ENCODE peak calls at places on chromosomes 6 and 20, in nine cellular contexts. U is heart left ventricle, Y is breast epithelium, M is tibial nerve, V is adrenal gland, W is transverse colon, L is prostate gland, R is A549, C is spleen. S is an unnamed sample.

GRCh38 chr6:45791600-45792168 is 224.0 kb downstream of the CLIC5 start:
- DNase-seq in V (no peak), W (no peak), C (no peak), Y (no peak), R (no peak), U (peak; percentile 24), M (no peak), L (no peak), S (no peak)

GRCh38 chr6:83685481-83685880 is 23.4 kb downstream of the SNAP91 start:
- DNase-seq in R (no peak), M (no peak), Y (no peak), V (no peak), L (no peak), W (no peak), C (no peak), U (no peak), S (no peak)

GRCh38 chr6:155265843-155266535 is 2.2 kb downstream of the CLDN20 start:
- DNase-seq in M (no peak), U (no peak), C (no peak), L (no peak), W (no peak), Y (no peak), R (no peak), V (no peak), S (no peak)

GRCh38 chr6:148367418-148368024 is 24.9 kb downstream of the SASH1 start:
- DNase-seq in L (peak; percentile 24), Y (peak; percentile 73), R (no peak), V (peak; percentile 62), M (peak; percentile 65), C (no peak), U (peak; percentile 75), W (no peak), S (peak; percentile 76)

GRCh38 chr6:168035098-168035660 is 37.7 kb downstream of the KIF25 start:
- DNase-seq in V (peak; percentile 56), U (peak; percentile 85), C (peak; percentile 81), R (peak; percentile 69), W (peak; percentile 59), Y (no peak), M (no peak), L (peak; percentile 24), S (no peak)

GRCh38 chr6:105022416-105022815 is 65.5 kb downstream of the LIN28B start:
- DNase-seq in V (no peak), L (no peak), C (no peak), M (no peak), W (no peak), U (no peak), Y (no peak), R (no peak), S (no peak)

GRCh38 chr6:3939964-3940363 is 90.8 kb downstream of the FAM50B start:
- DNase-seq in R (no peak), W (no peak), L (no peak), Y (no peak), M (no peak), U (no peak), V (no peak), C (no peak), S (no peak)

GRCh38 chr6:62265906-62266305 is 20.1 kb downstream of the KHDRBS2 start:
- DNase-seq in L (no peak), C (no peak), Y (no peak), R (no peak), V (no peak), U (no peak), W (no peak), M (no peak), S (no peak)

GRCh38 chr6:136846046-136846445 is 23.7 kb downstream of the PEX7 start:
- DNase-seq in U (no peak), Y (no peak), W (peak; percentile 36), R (peak; percentile 56), M (peak; percentile 56), C (no peak), V (peak; percentile 75), L (peak; percentile 37), S (no peak)

GRCh38 chr6:52788478-52788877 is 15.1 kb downstream of the GSTA1 start:
- DNase-seq in W (no peak), V (no peak), M (no peak), U (no peak), R (peak; percentile 20), L (no peak), Y (no peak), C (no peak), S (no peak)

GRCh38 chr20:408843-409696 is 971 bp downstream of the RBCK1 start:
- DNase-seq in V (no peak), W (no peak), C (no peak), M (no peak), U (no peak), R (no peak), Y (no peak), L (no peak), S (no peak)

GRCh38 chr6:16345449-16346330 is 107.3 kb downstream of the GMPR start:
- DNase-seq in Y (no peak), C (no peak), V (peak; percentile 67), W (no peak), R (peak; percentile 55), U (no peak), L (no peak), M (peak; percentile 24), S (no peak)

GRCh38 chr20:25867776-25868649 is 171.4 kb upstream of the ZNF337 start:
- DNase-seq in U (peak; percentile 88), Y (no peak), W (peak; percentile 64), L (peak; percentile 48), R (peak; percentile 78), V (peak; percentile 78), M (peak; percentile 50), C (peak; percentile 86), S (peak; percentile 74)

GRCh38 chr6:14232889-14233288 is 115.3 kb downstream of the CD83 start:
- DNase-seq in L (no peak), W (no peak), U (no peak), V (no peak), M (no peak), R (no peak), C (no peak), Y (no peak), S (no peak)

GRCh38 chr6:14228571-14228970 is 111.0 kb downstream of the CD83 start:
- DNase-seq in M (no peak), W (no peak), Y (no peak), R (no peak), U (no peak), C (no peak), L (no peak), V (no peak), S (no peak)

GRCh38 chr6:14231546-14232280 is 114.1 kb downstream of the CD83 start:
- DNase-seq in Y (no peak), C (no peak), U (no peak), L (peak; percentile 16), V (no peak), R (no peak), M (no peak), W (no peak), S (no peak)

GRCh38 chr6:14235653-14236356 is 118.2 kb downstream of the CD83 start:
- DNase-seq in W (no peak), V (no peak), R (no peak), U (no peak), C (no peak), M (no peak), Y (no peak), L (no peak), S (no peak)

GRCh38 chr6:14231071-14231483 is 113.5 kb downstream of the CD83 start:
- DNase-seq in M (no peak), U (no peak), L (peak; percentile 8), C (no peak), R (no peak), W (no peak), Y (no peak), V (no peak), S (no peak)
- TF ChIP-seq POLR2A in M (no peak), U (no peak), L (no peak), C (no peak), R (no peak), W (no peak), Y (no peak), V (no peak), S (no peak)

DNA sequence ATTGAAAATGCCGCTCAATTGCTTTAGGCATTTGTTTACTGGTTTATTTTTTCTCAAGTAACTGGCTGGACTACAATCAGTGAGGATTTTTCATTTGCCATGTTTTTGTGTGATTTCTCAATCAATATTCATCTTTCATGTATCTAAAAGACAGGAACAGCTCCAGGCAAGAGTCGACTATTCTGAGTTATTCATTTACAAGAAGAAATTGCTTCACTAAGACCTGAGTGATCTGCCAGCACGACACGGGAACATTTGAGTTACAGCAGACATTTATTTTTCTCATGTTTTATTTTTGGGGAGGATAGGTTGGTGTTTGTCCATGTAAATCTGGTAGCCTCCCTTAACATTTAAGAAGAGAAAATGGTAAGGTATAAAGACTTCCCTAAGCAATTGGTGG is 124.1 kb downstream of the CBLN4 start:
- DNase-seq in C (no peak), L (no peak), U (no peak), V (no peak), M (no peak), R (no peak), Y (no peak), W (no peak), S (no peak)
- H3K4me1 ChIP-seq in C (no peaks in the 10 kb centered on the region), L (no peaks in the 10 kb centered on the region), U (no peaks in the 10 kb centered on the region), V (no peaks in the 10 kb centered on the region), M (no peaks in the 10 kb centered on the region), R (no peaks in the 10 kb centered on the region), Y (no peaks in the 10 kb centered on the region), W (no peaks in the 10 kb centered on the region), S (no peaks in the 10 kb centered on the region)

GRCh38 chr20:31257364-31257763 is at the start of gene DEFB115:
- DNase-seq in W (no peak), C (no peak), L (no peak), U (no peak), R (no peak), Y (no peak), M (no peak), V (no peak), S (no peak)
- H3K9me3 ChIP-seq in W (no peaks in the 10 kb centered on the region), C (no peaks in the 10 kb centered on the region), L (no peaks in the 10 kb centered on the region), U (no peaks in the 10 kb centered on the region), R (no peaks in the 10 kb centered on the region), Y (no peaks in the 10 kb centered on the region), M (no peaks in the 10 kb centered on the region), V (no peaks in the 10 kb centered on the region), S (no peaks in the 10 kb centered on the region)

GRCh38 chr20:47727170-47727880 is 58.0 kb downstream of the SULF2 start:
- DNase-seq in W (peak; percentile 62), R (no peak), Y (no peak), U (peak; percentile 76), V (peak; percentile 41), L (no peak), C (peak; percentile 94), M (peak; percentile 37), S (peak; percentile 26)
- TF ChIP-seq POLR2A in W (no peak), R (no peak), Y (no peak), U (no peak), V (no peak), L (no peak), C (no peak), M (no peak), S (no peak)

S was measured in gastrocnemius medialis.